ENCODE peak calls at places on chromosomes 1 and 21, in four cellular contexts. J, D, I and C are unnamed samples.

GRCh38 chr1:39509360-39510009 is 18.0 kb downstream of the BMP8A start:
- DNase-seq in D (no peak), J (no peak), I (no peak), C (peak; percentile 23)

GRCh38 chr1:41418868-41419583 is 57.8 kb downstream of the FOXO6 start:
- DNase-seq in D (no peak), J (peak; percentile 79), I (peak; percentile 66), C (peak; percentile 79)

GRCh38 chr1:182147136-182147815 is 85.8 kb upstream of the ZNF648 start:
- DNase-seq in J (no peak), D (no peak), I (no peak), C (no peak)

GRCh38 chr1:76826072-76826827 is 41.0 kb upstream of the ST6GALNAC5 start:
- DNase-seq in I (no peak), J (no peak), D (no peak), C (peak; percentile 21)

GRCh38 chr1:18289597-18289996 is 182.0 kb downstream of the IGSF21 start:
- DNase-seq in I (no peak), D (no peak), J (no peak), C (no peak)

GRCh38 chr1:106498238-106498637 is 558.2 kb upstream of the PRMT6 start:
- DNase-seq in D (no peak), J (no peak), I (no peak), C (no peak)

GRCh38 chr1:19081218-19081893 is 124.9 kb upstream of the IFFO2 start:
- DNase-seq in I (peak; percentile 35), D (no peak), J (no peak), C (peak; percentile 51)

GRCh38 chr1:246497331-246497915 is 9.7 kb downstream of the SMYD3 start:
- DNase-seq in I (peak; percentile 72), D (no peak), J (peak; percentile 29), C (peak; percentile 39)

GRCh38 chr1:6208723-6209660 is 3.1 kb downstream of the RNF207 start:
- DNase-seq in I (peak; percentile 50), J (no peak), D (no peak), C (no peak)

GRCh38 chr1:53622531-53622930 is 116.4 kb downstream of the GLIS1 start:
- DNase-seq in D (no peak), I (peak; percentile 32), J (no peak), C (no peak)

GRCh38 chr1:10607228-10607627 is 132.5 kb downstream of the PEX14 start:
- DNase-seq in I (no peak), D (no peak), J (no peak), C (no peak)

GRCh38 chr1:184387871-184388670 is 1.2 kb downstream of the C1orf21 start:
- DNase-seq in J (peak; percentile 44), I (peak; percentile 40), D (no peak), C (peak; percentile 71)

GRCh38 chr21:27555996-27556395 is 589.1 kb upstream of the ADAMTS5 start:
- DNase-seq in J (no peak), I (no peak), D (no peak), C (no peak)

GRCh38 chr1:2391034-2391384 is 345 bp downstream of the MORN1 start:
- DNase-seq in I (peak; percentile 47), D (no peak), J (no peak), C (no peak)

GRCh38 chr1:203324103-203325003 is 19.0 kb downstream of the BTG2 start:
- DNase-seq in I (no peak), J (no peak), D (no peak), C (no peak)

GRCh38 chr1:170660874-170661645 is 2.9 kb upstream of the PRRX1 start:
- DNase-seq in D (no peak), J (no peak), I (peak; percentile 4), C (no peak)

GRCh38 chr1:19339199-19339861 is 27.2 kb downstream of the SLC66A1 start:
- DNase-seq in J (no peak), D (no peak), I (peak; percentile 19), C (no peak)

GRCh38 chr1:175597969-175598765 is 145.2 kb downstream of the TNR start:
- DNase-seq in D (no peak), I (no peak), J (peak; percentile 19), C (peak; percentile 67)

GRCh38 chr1:153465728-153466625 is 5.5 kb upstream of the S100A7 start:
- DNase-seq in J (no peak), D (peak; percentile 19), I (peak; percentile 79), C (peak; percentile 7)

GRCh38 chr1:178407662-178408061 is 89.1 kb downstream of the CLEC20A start:
- DNase-seq in D (no peak), J (no peak), I (peak; percentile 44), C (no peak)

GRCh38 chr1:180915426-180915965 is 2.8 kb downstream of the KIAA1614 start:
- DNase-seq in J (no peak), I (no peak), D (no peak), C (no peak)

GRCh38 chr1:241411056-241411775 is 54.2 kb upstream of the RGS7 start:
- DNase-seq in I (no peak), D (no peak), J (peak; percentile 31), C (no peak)

GRCh38 chr1:184485731-184486723 is 99.2 kb downstream of the C1orf21 start:
- DNase-seq in I (no peak), J (peak; percentile 4), D (no peak), C (no peak)

GRCh38 chr1:53616927-53617326 is 122.0 kb downstream of the GLIS1 start:
- DNase-seq in J (no peak), D (no peak), I (peak; percentile 54), C (no peak)

GRCh38 chr1:201539561-201540404 is 856 bp downstream of the NAV1 start:
- DNase-seq in J (no peak), I (peak; percentile 86), D (no peak), C (peak; percentile 59)

GRCh38 chr1:25120286-25120685 is 112.0 kb downstream of the SYF2 start:
- DNase-seq in J (no peak), I (no peak), D (no peak), C (no peak)

GRCh38 chr1:95203908-95204437 is 30.0 kb upstream of the RWDD3 start:
- DNase-seq in I (no peak), D (no peak), J (no peak), C (no peak)

GRCh38 chr1:65002508-65003315 is 36.4 kb upstream of the JAK1 start:
- DNase-seq in I (peak; percentile 83), D (peak; percentile 88), J (peak; percentile 45), C (peak; percentile 77)

GRCh38 chr1:208044568-208045241 is 133.8 kb upstream of the CD34 start:
- DNase-seq in D (no peak), J (no peak), I (no peak), C (no peak)

GRCh38 chr1:150997126-150997872 is 9.4 kb downstream of the MINDY1 start:
- DNase-seq in D (no peak), I (no peak), J (no peak), C (no peak)

GRCh38 chr1:246317723-246318359 is 189.2 kb downstream of the SMYD3 start:
- DNase-seq in I (no peak), D (no peak), J (no peak), C (no peak)

GRCh38 chr21:44295646-44296045 is 4.2 kb upstream of the PFKL start:
- DNase-seq in I (no peak), J (no peak), D (no peak), C (no peak)

GRCh38 chr1:210236386-210236839 is 3.8 kb downstream of the SERTAD4 start:
- DNase-seq in I (no peak), D (no peak), J (no peak), C (peak; percentile 24)

GRCh38 chr1:149844096-149844495 is 55.3 kb upstream of the BOLA1 start:
- DNase-seq in J (no peak), I (peak; percentile 27), D (no peak), C (peak; percentile 39)

GRCh38 chr1:93255222-93256079 is 74.9 kb downstream of the CCDC18 start:
- DNase-seq in D (no peak), I (no peak), J (no peak), C (peak; percentile 68)

GRCh38 chr1:157073944-157074685 is 25.5 kb downstream of the ETV3L start:
- DNase-seq in D (peak; percentile 37), J (peak; percentile 10), I (peak; percentile 81), C (peak; percentile 67)

GRCh38 chr1:187244623-187245022 is 415.9 kb downstream of the PLA2G4A start:
- DNase-seq in I (peak; percentile 7), J (no peak), D (no peak), C (no peak)

GRCh38 chr1:29156543-29157268 is 25.0 kb downstream of the SRSF4 start:
- DNase-seq in J (no peak), D (no peak), I (peak; percentile 90), C (peak; percentile 79)
- H3K36me3 ChIP-seq in J (peaks cover 1% of the 10 kb centered on the region), D (no peaks in the 10 kb centered on the region), I (peaks cover 9% of the 10 kb centered on the region), C (peaks cover 57% of the 10 kb centered on the region)

DNA sequence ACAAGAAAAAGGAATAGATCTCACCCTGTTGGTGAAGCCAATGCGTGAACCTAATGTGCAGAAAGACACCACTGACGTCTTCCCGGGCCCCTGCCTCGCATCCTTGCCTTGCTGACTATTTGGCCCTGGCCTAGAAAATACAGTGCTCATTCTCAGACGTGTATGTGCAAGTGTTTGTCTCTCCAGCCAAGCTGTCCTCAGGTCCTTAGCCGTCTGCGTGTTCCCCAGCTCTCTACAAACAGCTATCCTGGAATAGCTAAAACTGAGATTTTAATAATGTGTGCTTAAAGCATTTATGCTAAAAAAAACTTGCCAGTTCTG is 55.9 kb downstream of the IRF2BP2 start:
- DNase-seq in I (no peak), J (no peak), D (no peak), C (no peak)
- H3K4me3 ChIP-seq in I (no peak overlapping the region), J (no peak overlapping the region), D (no peak overlapping the region), C (no peak overlapping the region)

DNA sequence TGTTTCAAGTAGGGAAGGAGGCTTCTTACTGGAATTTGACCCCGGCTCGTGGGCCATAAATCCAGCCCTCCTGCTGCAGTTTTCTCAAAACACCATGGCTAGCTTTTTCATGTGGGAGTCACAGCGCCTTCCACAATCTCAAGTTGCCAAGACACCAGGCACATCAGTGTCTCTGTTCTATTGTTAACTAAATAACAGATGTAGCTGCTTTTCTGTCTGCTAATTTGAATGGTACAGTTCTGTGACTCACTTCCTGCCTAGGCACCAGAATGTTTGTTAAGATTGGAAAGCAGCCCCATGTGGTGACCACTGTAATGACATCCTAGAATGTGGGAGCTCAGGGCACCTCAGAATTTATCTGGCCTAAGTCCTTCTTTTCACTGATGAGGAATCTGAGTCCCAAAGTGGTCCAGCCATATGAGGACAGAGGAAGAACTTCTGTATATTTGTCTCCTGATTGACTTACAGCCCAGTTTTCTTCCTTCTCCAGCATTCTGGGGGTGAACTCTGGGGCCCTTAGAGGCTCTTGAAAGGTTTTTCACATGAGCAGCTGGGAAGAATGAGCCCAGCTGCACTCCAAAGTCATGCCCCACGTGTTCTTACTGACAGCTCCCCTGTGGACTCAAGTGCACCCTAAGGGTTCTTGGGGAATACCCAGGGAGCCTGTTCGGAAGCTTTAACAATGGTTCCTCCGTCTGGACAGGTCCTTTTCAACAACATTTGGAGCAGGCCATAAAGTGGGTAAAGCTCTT is 27.5 kb downstream of the TRIM45 start:
- DNase-seq in J (peak; percentile 61), D (no peak), I (peak; percentile 67), C (peak; percentile 80)
- H3K36me3 ChIP-seq in J (no peaks in the 10 kb centered on the region), D (no peaks in the 10 kb centered on the region), I (peaks cover 14% of the 10 kb centered on the region), C (no peaks in the 10 kb centered on the region)

GRCh38 chr21:33684923-33685560 is 42.7 kb downstream of the ITSN1 start:
- DNase-seq in D (no peak), I (peak; percentile 59), J (no peak), C (peak; percentile 27)
- H3K4me3 ChIP-seq in D (no peak overlapping the region), I (no peak overlapping the region), J (no peak overlapping the region), C (no peak overlapping the region)